ENCODE peak calls at places on chromosomes 16 and 17, in six cellular contexts. One of them, this sample, is unnamed.

GRCh38 chr17:63479495-63480184 is 2.8 kb downstream of the ACE start:
- DNase-seq in AG09319: no peak
- DNase-seq in kidney epithelial cell: no peak
- DNase-seq in activated T-cell treated with anti-CD3 and anti-CD28 coated beads for 1 hour: no peak
- DNase-seq in WTC11: no peak
- DNase-seq in NCI-H1930: no peak
- DNase-seq in this sample: no peak

GRCh38 chr16:51864575-51864974 is 682.4 kb downstream of the TOX3 start:
- DNase-seq in AG09319: no peak
- DNase-seq in kidney epithelial cell: no peak
- DNase-seq in activated T-cell treated with anti-CD3 and anti-CD28 coated beads for 1 hour: no peak
- DNase-seq in WTC11: no peak
- DNase-seq in NCI-H1930: no peak
- DNase-seq in this sample: no peak

GRCh38 chr17:56206351-56206750 is 53.1 kb downstream of the ANKFN1 start:
- DNase-seq in AG09319: no peak
- DNase-seq in kidney epithelial cell: no peak
- DNase-seq in activated T-cell treated with anti-CD3 and anti-CD28 coated beads for 1 hour: no peak
- DNase-seq in WTC11: no peak
- DNase-seq in NCI-H1930: no peak
- DNase-seq in this sample: no peak

GRCh38 chr16:75710344-75710743 is 9.1 kb upstream of the DUXB start:
- DNase-seq in AG09319: no peak
- DNase-seq in kidney epithelial cell: no peak
- DNase-seq in activated T-cell treated with anti-CD3 and anti-CD28 coated beads for 1 hour: no peak
- DNase-seq in WTC11: no peak
- DNase-seq in NCI-H1930: no peak
- DNase-seq in this sample: no peak

GRCh38 chr17:45952814-45953320 is 46.2 kb upstream of the STH start:
- DNase-seq in AG09319: no peak
- DNase-seq in kidney epithelial cell: no peak
- DNase-seq in activated T-cell treated with anti-CD3 and anti-CD28 coated beads for 1 hour: no peak
- DNase-seq in WTC11: no peak
- DNase-seq in NCI-H1930: no peak
- DNase-seq in this sample: no peak

GRCh38 chr16:55324491-55325447 is 766 bp downstream of the IRX6 start:
- DNase-seq in AG09319: no peak
- DNase-seq in kidney epithelial cell: no peak
- DNase-seq in activated T-cell treated with anti-CD3 and anti-CD28 coated beads for 1 hour: no peak
- DNase-seq in WTC11: peak; percentile 45
- DNase-seq in NCI-H1930: no peak
- DNase-seq in this sample: peak; percentile 29

GRCh38 chr16:12320298-12320706 is 343.8 kb downstream of the SNX29 start:
- DNase-seq in AG09319: no peak
- DNase-seq in kidney epithelial cell: peak; percentile 83
- DNase-seq in activated T-cell treated with anti-CD3 and anti-CD28 coated beads for 1 hour: no peak
- DNase-seq in WTC11: no peak
- DNase-seq in NCI-H1930: no peak
- DNase-seq in this sample: no peak

GRCh38 chr17:10771142-10771541 is 32.8 kb downstream of the TMEM238L start:
- DNase-seq in AG09319: no peak
- DNase-seq in kidney epithelial cell: no peak
- DNase-seq in activated T-cell treated with anti-CD3 and anti-CD28 coated beads for 1 hour: no peak
- DNase-seq in WTC11: no peak
- DNase-seq in NCI-H1930: no peak
- DNase-seq in this sample: no peak

GRCh38 chr17:34584805-34585416 is 5.5 kb downstream of the TMEM132E start:
- DNase-seq in AG09319: no peak
- DNase-seq in kidney epithelial cell: no peak
- DNase-seq in activated T-cell treated with anti-CD3 and anti-CD28 coated beads for 1 hour: no peak
- DNase-seq in WTC11: no peak
- DNase-seq in NCI-H1930: no peak
- DNase-seq in this sample: no peak

GRCh38 chr16:22787456-22788189 is 26.3 kb upstream of the HS3ST2 start:
- DNase-seq in AG09319: peak; percentile 46
- DNase-seq in kidney epithelial cell: peak; percentile 2
- DNase-seq in activated T-cell treated with anti-CD3 and anti-CD28 coated beads for 1 hour: no peak
- DNase-seq in WTC11: no peak
- DNase-seq in NCI-H1930: no peak
- DNase-seq in this sample: no peak

GRCh38 chr17:82000803-82001649 is 21.7 kb downstream of the CENPX start:
- DNase-seq in AG09319: no peak
- DNase-seq in kidney epithelial cell: no peak
- DNase-seq in activated T-cell treated with anti-CD3 and anti-CD28 coated beads for 1 hour: no peak
- DNase-seq in WTC11: no peak
- DNase-seq in NCI-H1930: no peak
- DNase-seq in this sample: no peak